ENCODE peak calls at places on chromosomes 6 and 20, in four cellular contexts. H is psoas muscle, V is uterus, Z is neural crest cell. C is an unnamed sample.

GRCh38 chr6:1016329-1017302 is 295.3 kb upstream of the FOXQ1 start:
- DNase-seq in H (no peak), V (no peak), Z (no peak), C (no peak)

GRCh38 chr6:149844480-149844879 is 19.7 kb downstream of the LRP11 start:
- DNase-seq in H (no peak), V (no peak), Z (no peak), C (no peak)

GRCh38 chr20:38130687-38131587 is 34.1 kb downstream of the TGM2 start:
- DNase-seq in H (no peak), V (no peak), Z (no peak), C (no peak)

GRCh38 chr20:61951695-61952533 is 113.8 kb downstream of the TAF4 start:
- DNase-seq in H (no peak), V (no peak), Z (peak), C (peak)

GRCh38 chr6:18334251-18334650 is 52.9 kb upstream of the RNF144B start:
- DNase-seq in H (no peak), V (no peak), Z (no peak), C (no peak)

GRCh38 chr6:16823700-16824352 is 62.6 kb upstream of the ATXN1 start:
- DNase-seq in H (no peak), V (no peak), Z (no peak), C (no peak)

GRCh38 chr6:95805699-95806098 is 210.1 kb upstream of the FUT9 start:
- DNase-seq in H (no peak), V (no peak), Z (no peak), C (no peak)

GRCh38 chr6:170271771-170272314 is 19.0 kb downstream of the DLL1 start:
- DNase-seq in H (no peak), V (no peak), Z (no peak), C (no peak)

GRCh38 chr6:26536571-26537159 is 1.5 kb upstream of the HMGN4 start:
- DNase-seq in H (no peak), V (peak), Z (no peak), C (no peak)

GRCh38 chr20:53527196-53527595 is 66.4 kb downstream of the ZNF217 start:
- DNase-seq in H (no peak), V (no peak), Z (no peak), C (no peak)

GRCh38 chr6:150395388-150396009 is 26.7 kb downstream of the IYD start:
- DNase-seq in H (no peak), V (no peak), Z (peak), C (peak)

GRCh38 chr6:83199865-83200230 is 6.7 kb downstream of the RWDD2A start:
- DNase-seq in H (no peak), V (no peak), Z (no peak), C (no peak)

GRCh38 chr20:25521382-25521781 is 63.9 kb downstream of the NINL start:
- DNase-seq in H (no peak), V (no peak), Z (no peak), C (no peak)

GRCh38 chr6:111819458-111819857 is 53.8 kb downstream of the FYN start:
- DNase-seq in H (no peak), V (no peak), Z (no peak), C (no peak)

GRCh38 chr6:165728196-165728595 is 65.2 kb upstream of the PDE10A start:
- DNase-seq in H (no peak), V (no peak), Z (no peak), C (no peak)

GRCh38 chr6:87742106-87742505 is 40.1 kb upstream of the AKIRIN2 start:
- DNase-seq in H (no peak), V (no peak), Z (no peak), C (no peak)

GRCh38 chr20:36175016-36175415 is 20.5 kb downstream of the EPB41L1 start:
- DNase-seq in H (no peak), V (no peak), Z (no peak), C (no peak)

GRCh38 chr6:11384531-11385309 is 152.3 kb upstream of the NEDD9 start:
- DNase-seq in H (no peak), V (no peak), Z (no peak), C (no peak)

GRCh38 chr6:89286516-89286915 is 28.6 kb downstream of the GABRR2 start:
- DNase-seq in H (no peak), V (no peak), Z (no peak), C (no peak)

GRCh38 chr6:109449789-109450673 is 5.5 kb downstream of the MICAL1 start:
- DNase-seq in H (no peak), V (no peak), Z (no peak), C (no peak)

GRCh38 chr6:119862719-119863118 is 513.2 kb upstream of the MAN1A1 start:
- DNase-seq in H (no peak), V (no peak), Z (no peak), C (no peak)

GRCh38 chr6:37283786-37284185 is 25.8 kb upstream of the TMEM217 start:
- DNase-seq in H (peak), V (no peak), Z (no peak), C (no peak)

GRCh38 chr6:24856954-24857670 is 58.4 kb upstream of the ARMH2 start:
- DNase-seq in H (no peak), V (no peak), Z (no peak), C (no peak)

GRCh38 chr6:107491791-107492674 is 2.1 kb downstream of the SOBP start:
- DNase-seq in H (peak), V (peak), Z (no peak), C (no peak)

GRCh38 chr20:18465536-18466200 is 1.2 kb downstream of the DZANK1 start:
- DNase-seq in H (no peak), V (no peak), Z (no peak), C (no peak)